ENCODE peak calls at places on chromosomes 13 and 19, in four cellular contexts. Z is GM12878, U is GM12891, O is K562. B is an unnamed sample.

GRCh38 chr19:31503211-31503610 is 154.0 kb upstream of the TSHZ3 start:
- DNase-seq in Z (no peak), U (no peak), O (no peak), B (no peak)

GRCh38 chr13:61685683-61686013 is 270.0 kb upstream of the PCDH20 start:
- DNase-seq in Z (no peak), U (no peak), O (no peak), B (no peak)

GRCh38 chr13:44420376-44421220 is 47.0 kb downstream of the SERP2 start:
- DNase-seq in Z (no peak), U (no peak), O (no peak), B (no peak)

GRCh38 chr13:109628251-109628699 is 158.1 kb downstream of the IRS2 start:
- DNase-seq in Z (no peak), U (no peak), O (no peak), B (no peak)

GRCh38 chr13:94901070-94901469 is 188.7 kb upstream of the SOX21 start:
- DNase-seq in Z (no peak), U (no peak), O (no peak), B (no peak)

GRCh38 chr19:30360378-30361106 is 11.6 kb upstream of the ZNF536 start:
- DNase-seq in Z (no peak), U (no peak), O (no peak), B (no peak)

GRCh38 chr13:46374710-46375109 is 12.3 kb downstream of the RUBCNL start:
- DNase-seq in Z (no peak), U (no peak), O (no peak), B (peak)

GRCh38 chr19:47142779-47143178 is 12.1 kb downstream of the SAE1 start:
- DNase-seq in Z (no peak), U (no peak), O (no peak), B (no peak)

GRCh38 chr13:98963917-98964316 is 13.9 kb downstream of the DOCK9 start:
- DNase-seq in Z (no peak), U (no peak), O (no peak), B (no peak)

GRCh38 chr13:99559560-99559959 is 58.3 kb downstream of the TM9SF2 start:
- DNase-seq in Z (no peak), U (no peak), O (no peak), B (no peak)

GRCh38 chr19:7170983-7171382 is 101.5 kb downstream of the ZNF557 start:
- DNase-seq in Z (no peak), U (no peak), O (no peak), B (no peak)

GRCh38 chr13:108383676-108384075 is 114.2 kb downstream of the TNFSF13B start:
- DNase-seq in Z (no peak), U (no peak), O (no peak), B (no peak)

GRCh38 chr19:7288977-7289376 is 5.2 kb downstream of the INSR start:
- DNase-seq in Z (no peak), U (no peak), O (no peak), B (no peak)

GRCh38 chr19:50434525-50434924 is 1.8 kb downstream of the MYBPC2 start:
- DNase-seq in Z (no peak), U (no peak), O (peak), B (no peak)

GRCh38 chr19:54554006-54554405 is 19.6 kb upstream of the LILRA2 start:
- DNase-seq in Z (no peak), U (no peak), O (no peak), B (no peak)

GRCh38 chr13:76783798-76784197 is 102.4 kb downstream of the KCTD12 start:
- DNase-seq in Z (no peak), U (no peak), O (no peak), B (no peak)

GRCh38 chr19:16161848-16162247 is 11.5 kb downstream of the CIB3 start:
- DNase-seq in Z (no peak), U (no peak), O (no peak), B (no peak)

GRCh38 chr19:12990853-12991252 is 4.4 kb upstream of the NFIX start:
- DNase-seq in Z (no peak), U (no peak), O (no peak), B (no peak)

GRCh38 chr19:41696402-41697197 is 8.5 kb upstream of the CEACAM7 start:
- DNase-seq in Z (no peak), U (no peak), O (no peak), B (peak)

GRCh38 chr19:12065100-12065538 is 588 bp downstream of the ZNF844 start:
- DNase-seq in Z (no peak), U (no peak), O (no peak), B (no peak)

GRCh38 chr19:19062454-19063182 is 1.2 kb upstream of the SLC25A42 start:
- DNase-seq in Z (no peak), U (no peak), O (no peak), B (no peak)

GRCh38 chr19:10388957-10389356 is 8.6 kb upstream of the TYK2 start:
- DNase-seq in Z (peak), U (no peak), O (peak), B (peak)

GRCh38 chr19:2624537-2625091 is 77.9 kb downstream of the GNG7 start:
- DNase-seq in Z (no peak), U (no peak), O (no peak), B (no peak)

GRCh38 chr19:1923319-1923718 is 17.7 kb upstream of the CSNK1G2 start:
- DNase-seq in Z (no peak), U (no peak), O (no peak), B (peak)

GRCh38 chr19:1699386-1699785 is 47.0 kb upstream of the TCF3 start:
- DNase-seq in Z (no peak), U (no peak), O (no peak), B (no peak)

GRCh38 chr13:111791131-111791530 is 275.8 kb upstream of the SOX1 start:
- DNase-seq in Z (no peak), U (no peak), O (no peak), B (no peak)

GRCh38 chr19:29299416-29300380 is 86.7 kb upstream of the UQCRFS1 start:
- DNase-seq in Z (no peak), U (no peak), O (no peak), B (no peak)

GRCh38 chr19:16113727-16114126 is 2.0 kb downstream of the RAB8A start:
- DNase-seq in Z (no peak), U (no peak), O (no peak), B (peak)

GRCh38 chr19:12938536-12939291 is at the start of gene CALR:
- DNase-seq in Z (no peak), U (no peak), O (peak), B (no peak)

GRCh38 chr13:110055089-110055488 is 251.9 kb downstream of the COL4A1 start:
- DNase-seq in Z (no peak), U (no peak), O (no peak), B (no peak)

GRCh38 chr19:28541602-28542393 is 671.2 kb downstream of the UQCRFS1 start:
- DNase-seq in Z (no peak), U (no peak), O (no peak), B (no peak)

GRCh38 chr19:56476671-56477428 is at the start of gene ZNF667:
- DNase-seq in Z (no peak), U (no peak), O (no peak), B (peak)

DNA sequence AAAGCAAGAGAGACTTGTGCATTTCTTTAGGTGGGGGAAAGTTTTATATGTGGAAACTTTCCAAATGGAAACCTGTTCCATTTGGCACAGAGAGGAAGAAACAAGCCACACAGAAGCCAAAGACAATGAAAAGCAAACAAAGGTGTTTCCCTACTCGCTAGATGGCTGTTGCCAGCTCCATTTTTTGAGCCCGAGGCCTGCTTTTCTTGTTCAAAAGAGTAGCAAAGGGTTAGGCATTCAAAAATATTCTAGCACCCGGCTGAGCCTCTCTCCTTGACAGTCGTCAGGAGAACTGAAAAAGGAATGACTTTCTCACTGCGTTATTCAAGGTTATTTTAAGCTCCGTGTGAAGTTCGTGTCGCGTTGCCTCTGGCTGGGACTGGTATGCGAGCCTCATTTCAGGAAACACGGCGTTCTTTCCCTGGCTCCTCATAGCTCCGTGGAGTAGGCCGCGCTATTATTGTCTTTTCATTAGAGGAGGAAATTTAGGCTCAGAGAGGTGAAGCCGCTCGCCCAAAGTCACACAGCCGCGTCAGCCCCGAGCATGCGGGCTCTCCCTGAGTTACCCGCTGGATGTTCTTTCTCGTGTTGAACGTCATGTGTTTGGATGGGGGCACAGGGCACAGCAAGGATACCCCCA is 7.6 kb downstream of the TRPM4 start:
- DNase-seq in Z (no peak), U (no peak), O (no peak), B (no peak)
- TF ChIP-seq SPI1 in Z (no peak), U (no peak), O (no peak), B (no peak)

GRCh38 chr13:49627831-49628652 is at the start of gene ARL11:
- DNase-seq in Z (peak), U (peak), O (peak), B (peak)
- TF ChIP-seq SPI1 in Z (peak), U (peak), O (peak), B (peak)

GRCh38 chr13:40490086-40490723 is 176.2 kb downstream of the FOXO1 start:
- DNase-seq in Z (no peak), U (no peak), O (no peak), B (no peak)
- TF ChIP-seq SPI1 in Z (no peak), U (no peak), O (no peak), B (no peak)

DNA sequence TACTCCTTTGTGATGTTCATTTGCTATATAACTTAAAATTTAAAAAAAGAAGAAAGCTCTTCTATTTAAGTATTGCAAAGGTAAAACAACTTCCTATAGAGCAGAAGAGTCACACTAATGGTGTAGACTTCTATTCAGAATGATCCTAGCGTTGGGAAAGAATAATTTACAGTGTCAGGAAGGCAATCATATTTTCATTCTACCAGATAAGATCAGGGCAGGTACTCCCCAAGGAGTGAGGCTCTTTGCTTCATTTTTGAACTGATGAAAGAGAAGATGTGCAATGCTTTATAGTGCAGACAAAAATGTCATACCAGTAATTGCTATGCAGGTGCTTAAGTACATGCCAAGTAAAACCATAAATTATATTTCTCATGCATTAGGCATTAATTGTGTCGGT is 1193.0 kb downstream of the PCDH9 start:
- DNase-seq in Z (no peak), U (no peak), O (no peak), B (no peak)
- TF ChIP-seq SPI1 in Z (no peak), U (no peak), O (no peak), B (no peak)

GRCh38 chr13:62704795-62705329 is 1289.2 kb upstream of the PCDH20 start:
- DNase-seq in Z (no peak), U (no peak), O (no peak), B (no peak)
- TF ChIP-seq SPI1 in Z (no peak), U (no peak), O (no peak), B (no peak)

DNA sequence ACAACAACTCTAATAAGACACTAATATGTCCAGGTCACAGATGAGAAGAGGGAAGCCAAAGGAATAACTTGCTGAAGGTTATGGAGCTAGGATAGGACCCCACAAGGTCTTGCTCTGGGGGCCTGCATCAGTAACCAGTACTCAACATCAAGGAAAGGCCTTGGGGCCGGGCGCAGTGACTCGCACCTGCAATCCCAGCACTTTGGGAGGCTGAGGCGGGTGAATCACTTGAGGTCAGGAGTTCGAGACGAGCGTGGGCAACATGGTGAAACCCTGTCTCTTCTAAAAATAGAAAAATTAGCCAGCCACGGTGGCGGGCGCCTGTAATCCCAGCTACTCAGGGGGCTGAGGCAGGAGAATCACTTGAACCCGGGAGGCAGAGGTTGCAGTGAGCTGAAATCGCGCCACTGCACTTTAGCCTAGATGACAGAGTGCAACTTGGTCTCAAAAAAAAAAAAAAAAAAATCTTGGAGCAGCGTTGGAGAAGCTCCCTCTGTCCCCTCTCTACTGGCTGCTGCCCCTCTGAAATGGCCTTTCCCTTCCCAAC is 1.8 kb downstream of the LONP1 start:
- DNase-seq in Z (no peak), U (no peak), O (peak), B (no peak)
- TF ChIP-seq SPI1 in Z (no peak), U (no peak), O (no peak), B (no peak)

GRCh38 chr19:45450042-45450380 is 17.8 kb upstream of the FOSB start:
- DNase-seq in Z (no peak), U (no peak), O (peak), B (peak)

GRCh38 chr19:45448425-45448756 is 19.4 kb upstream of the FOSB start:
- DNase-seq in Z (no peak), U (no peak), O (no peak), B (no peak)

GRCh38 chr19:45451850-45452387 is 15.9 kb upstream of the FOSB start:
- DNase-seq in Z (no peak), U (no peak), O (no peak), B (no peak)

GRCh38 chr19:45448887-45449299 is 18.9 kb upstream of the FOSB start:
- DNase-seq in Z (no peak), U (no peak), O (no peak), B (no peak)

GRCh38 chr19:45451181-45451849 is 16.5 kb upstream of the FOSB start:
- DNase-seq in Z (no peak), U (no peak), O (no peak), B (peak)
- TF ChIP-seq SPI1 in Z (no peak), U (no peak), O (no peak), B (no peak)

GRCh38 chr13:40598599-40598998 is 67.8 kb downstream of the FOXO1 start:
- DNase-seq in Z (no peak), U (no peak), O (no peak), B (no peak)
- TF ChIP-seq SPI1 in Z (no peak), U (no peak), O (no peak), B (no peak)

GRCh38 chr19:4859697-4860096 is 7.8 kb downstream of the PLIN3 start:
- DNase-seq in Z (no peak), U (no peak), O (peak), B (no peak)
- TF ChIP-seq SPI1 in Z (no peak), U (no peak), O (no peak), B (no peak)

B was measured in HL-60.